ENCODE peak calls at places on chromosomes 12 and 14, in five cellular contexts. R, E, F, M and T are unnamed samples.
A peak's percentile ranks its signal among the peaks of the same experiment; 100 is the strongest.

GRCh38 chr12:66329941-66330340 is 27.6 kb downstream of the HELB start:
- DNase-seq in R (no peak), E (no peak), F (no peak), M (peak; percentile 11), T (peak; percentile 77)

GRCh38 chr12:85004199-85004598 is 31.9 kb downstream of the TSPAN19 start:
- DNase-seq in R (no peak), E (no peak), F (no peak), M (peak; percentile 17), T (no peak)

GRCh38 chr12:40970320-40970907 is 217.7 kb upstream of the PDZRN4 start:
- DNase-seq in R (no peak), E (no peak), F (peak; percentile 32), M (no peak), T (no peak)

GRCh38 chr12:73106296-73106695 is 834.1 kb downstream of the TRHDE start:
- DNase-seq in R (peak; percentile 4), E (no peak), F (no peak), M (no peak), T (no peak)

GRCh38 chr12:26939192-26939832 is 1.0 kb downstream of the FGFR1OP2 start:
- DNase-seq in R (no peak), E (no peak), F (no peak), M (peak; percentile 49), T (no peak)

GRCh38 chr12:118704517-118704916 is 276.8 kb upstream of the SRRM4 start:
- DNase-seq in R (no peak), E (no peak), F (no peak), M (no peak), T (no peak)

GRCh38 chr12:41466300-41466699 is 278.2 kb downstream of the PDZRN4 start:
- DNase-seq in R (no peak), E (no peak), F (no peak), M (no peak), T (no peak)

GRCh38 chr12:10235761-10236631 is 23.3 kb downstream of the GABARAPL1 start:
- DNase-seq in R (no peak), E (no peak), F (peak; percentile 31), M (peak; percentile 39), T (peak; percentile 62)

GRCh38 chr14:36515896-36516718 is 3.9 kb downstream of the NKX2-1 start:
- DNase-seq in R (no peak), E (no peak), F (no peak), M (no peak), T (no peak)

GRCh38 chr12:48924617-48925217 is 575 bp downstream of the FKBP11 start:
- DNase-seq in R (no peak), E (no peak), F (no peak), M (peak; percentile 38), T (peak; percentile 48)

GRCh38 chr12:103109861-103110260 is 152.4 kb downstream of the ASCL1 start:
- DNase-seq in R (no peak), E (no peak), F (no peak), M (no peak), T (no peak)

GRCh38 chr12:53578783-53579182 is 47.4 kb downstream of the ATF7 start:
- DNase-seq in R (no peak), E (no peak), F (no peak), M (no peak), T (no peak)

GRCh38 chr14:89466460-89466859 is 49.4 kb upstream of the FOXN3 start:
- DNase-seq in R (no peak), E (no peak), F (no peak), M (no peak), T (no peak)

GRCh38 chr14:77151245-77151644 is 9.7 kb upstream of the ZDHHC22 start:
- DNase-seq in R (no peak), E (no peak), F (no peak), M (peak; percentile 8), T (peak; percentile 29)

GRCh38 chr12:50224026-50224692 is 57.0 kb upstream of the CERS5 start:
- DNase-seq in R (no peak), E (no peak), F (peak; percentile 92), M (no peak), T (peak; percentile 54)

GRCh38 chr14:64684091-64684490 is 20.1 kb upstream of the PLEKHG3 start:
- DNase-seq in R (no peak), E (no peak), F (no peak), M (peak; percentile 17), T (peak; percentile 53)

GRCh38 chr12:130957304-130957621 is 3.6 kb downstream of the ADGRD1 start:
- DNase-seq in R (no peak), E (no peak), F (no peak), M (no peak), T (no peak)

GRCh38 chr12:75831413-75831812 is 200.2 kb downstream of the PHLDA1 start:
- DNase-seq in R (no peak), E (no peak), F (no peak), M (no peak), T (peak; percentile 67)

GRCh38 chr12:18681818-18682217 is 56.0 kb downstream of the PLCZ1 start:
- DNase-seq in R (no peak), E (no peak), F (no peak), M (no peak), T (no peak)

GRCh38 chr12:645563-646071 is 17.6 kb downstream of the NINJ2 start:
- DNase-seq in R (no peak), E (no peak), F (no peak), M (peak; percentile 79), T (peak; percentile 61)

GRCh38 chr12:122874081-122874480 is 21.8 kb downstream of the VPS37B start:
- DNase-seq in R (no peak), E (no peak), F (no peak), M (no peak), T (no peak)

GRCh38 chr14:87013583-87013982 is 979.4 kb downstream of the GALC start:
- DNase-seq in R (no peak), E (no peak), F (no peak), M (peak; percentile 84), T (peak; percentile 37)

GRCh38 chr12:93784339-93785086 is 107.3 kb downstream of the CRADD start:
- DNase-seq in R (no peak), E (no peak), F (peak; percentile 41), M (peak; percentile 95), T (peak; percentile 70)

GRCh38 chr12:68236421-68237059 is 10.9 kb upstream of the IL26 start:
- DNase-seq in R (no peak), E (no peak), F (no peak), M (peak; percentile 45), T (no peak)

GRCh38 chr12:56257491-56258067 is 605 bp downstream of the ANKRD52 start:
- DNase-seq in R (no peak), E (no peak), F (no peak), M (peak; percentile 20), T (no peak)

GRCh38 chr14:98906123-98906995 is 365.6 kb downstream of the BCL11B start:
- DNase-seq in R (no peak), E (no peak), F (peak; percentile 33), M (peak; percentile 12), T (no peak)
- TF ChIP-seq CTCF in R (no peak), E (no peak), F (no peak), M (no peak), T (no peak)

GRCh38 chr12:113135178-113136127 is at the start of gene RASAL1:
- DNase-seq in R (no peak), E (no peak), F (peak; percentile 75), M (no peak), T (no peak)
- H3K4me3 ChIP-seq in R (peak within 1 kb of the TSS; percentile 87), E (no peak within 1 kb of the TSS), F (peak within 1 kb of the TSS; percentile 78), M (no peak within 1 kb of the TSS), T (no peak within 1 kb of the TSS)

GRCh38 chr12:97047361-97047760 is 140.3 kb downstream of the NEDD1 start:
- DNase-seq in R (no peak), E (no peak), F (no peak), M (no peak), T (no peak)
- TF ChIP-seq CTCF in R (no peak), E (no peak), F (no peak), M (no peak), T (no peak)

GRCh38 chr14:69611264-69612013 is at the start of gene SUSD6:
- DNase-seq in R (no peak), E (peak; percentile 71), F (peak; percentile 66), M (peak; percentile 82), T (peak; percentile 91)

GRCh38 chr14:69612759-69613145 is 1.4 kb downstream of the SUSD6 start:
- DNase-seq in R (no peak), E (no peak), F (peak; percentile 7), M (peak; percentile 16), T (no peak)

GRCh38 chr14:69612014-69612758 is 790 bp downstream of the SUSD6 start:
- DNase-seq in R (no peak), E (no peak), F (no peak), M (peak; percentile 11), T (no peak)

GRCh38 chr14:69614592-69614991 is 3.2 kb downstream of the SUSD6 start:
- DNase-seq in R (no peak), E (no peak), F (no peak), M (no peak), T (no peak)

GRCh38 chr14:69613312-69614073 is 2.1 kb downstream of the SUSD6 start:
- DNase-seq in R (no peak), E (no peak), F (no peak), M (no peak), T (no peak)
- H3K4me3 ChIP-seq in R (peak overlapping the region; percentile 75), E (peak overlapping the region; percentile 90), F (no peak overlapping the region), M (no peak overlapping the region), T (peak overlapping the region; percentile 96)

DNA sequence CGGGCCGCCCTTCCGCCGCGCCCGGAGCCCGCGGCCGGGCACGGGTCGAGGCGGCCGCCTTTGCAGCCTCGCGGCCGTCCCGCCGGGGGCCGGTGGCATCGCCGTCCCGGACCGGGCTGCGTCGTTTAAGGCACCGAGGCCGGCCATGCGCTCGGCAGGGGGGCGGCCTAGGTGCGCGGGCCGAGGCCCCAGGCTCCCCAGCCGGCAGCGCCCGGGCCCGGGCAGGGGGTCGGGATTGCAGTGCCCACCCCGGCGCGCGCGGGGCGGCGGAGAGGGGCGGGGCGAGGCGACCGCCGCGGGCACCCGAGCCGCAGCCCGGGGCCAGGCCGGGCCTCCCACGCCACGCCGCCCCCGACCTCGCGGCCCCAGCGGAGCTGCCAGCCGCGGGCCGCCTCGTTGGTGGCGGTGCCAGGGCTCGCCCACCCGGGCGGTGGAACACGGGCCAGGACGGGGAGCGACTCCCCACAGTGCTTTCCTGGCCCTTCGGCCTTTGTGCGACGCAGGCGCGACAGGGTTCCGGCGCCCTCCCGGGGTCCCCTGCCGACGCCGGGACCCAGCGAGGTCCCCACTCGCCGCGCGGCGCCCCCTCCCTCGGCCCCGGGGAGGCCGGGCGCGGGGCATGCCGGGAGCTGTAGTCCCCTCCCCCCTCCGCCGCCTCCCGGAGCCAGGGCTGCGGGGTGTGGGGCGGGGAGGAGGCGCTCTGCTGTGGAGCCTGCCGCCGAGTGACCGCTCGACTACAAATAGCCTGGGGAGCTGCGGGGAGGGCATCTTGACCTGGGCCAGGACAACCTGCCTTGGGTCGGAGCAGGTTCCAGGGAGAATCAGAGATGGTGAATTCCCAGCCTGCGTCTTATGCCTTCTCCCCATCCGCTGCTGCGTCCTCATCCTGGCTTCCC is 769 bp downstream of the FKBP4 start:
- DNase-seq in R (no peak), E (no peak), F (no peak), M (peak; percentile 38), T (peak; percentile 49)
- TF ChIP-seq CTCF in R (no peak), E (no peak), F (no peak), M (no peak), T (no peak)

GRCh38 chr12:6092784-6093722 is 31.4 kb downstream of the VWF start:
- DNase-seq in R (peak; percentile 85), E (peak; percentile 41), F (peak; percentile 82), M (peak; percentile 89), T (peak; percentile 89)
- H3K4me3 ChIP-seq in R (peak overlapping the region; percentile 0), E (peak overlapping the region; percentile 47), F (peak overlapping the region; percentile 15), M (no peak overlapping the region), T (no peak overlapping the region)

DNA sequence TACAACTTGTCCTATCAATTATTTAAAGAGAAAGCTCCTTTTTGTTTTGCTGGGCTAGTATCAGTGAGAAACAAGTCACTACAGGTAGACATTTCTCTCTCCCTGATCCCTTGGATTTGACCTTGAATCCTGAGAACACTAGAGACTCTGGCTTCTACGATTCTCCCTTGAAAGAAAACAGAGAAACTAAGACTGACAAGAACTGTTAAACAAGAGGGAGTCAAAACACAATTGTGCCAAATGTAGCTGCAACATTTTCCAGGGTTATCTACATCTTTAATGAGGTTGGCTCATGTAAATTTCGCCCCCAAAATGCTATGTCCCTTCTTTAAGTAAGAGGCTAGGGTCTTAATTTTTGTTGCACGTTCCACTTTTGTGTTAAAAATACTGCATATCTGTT is 62.4 kb downstream of the SLC38A1 start:
- DNase-seq in R (no peak), E (no peak), F (no peak), M (no peak), T (no peak)
- TF ChIP-seq CTCF in R (no peak), E (no peak), F (no peak), M (no peak), T (no peak)